ENCODE peak calls at places on chromosomes 4 and X, in six cellular contexts. A is coronary artery, M is H7, X is body of pancreas, B is sigmoid colon, P is IMR-90. F is an unnamed sample.

GRCh38 chr4:80365928-80366327 is 30.4 kb downstream of the CFAP299 start:
- DNase-seq in M (peak), A (no peak), X (peak), P (peak), B (peak), F (no peak)

GRCh38 chr4:99300934-99301333 is 10.1 kb upstream of the ADH1A start:
- DNase-seq in X (peak), M (no peak), P (peak), A (peak), B (peak), F (no peak)

GRCh38 chrX:57918750-57919436 is 8.6 kb upstream of the ZXDA start:
- DNase-seq in M (no peak), A (no peak), B (no peak), X (peak), P (peak), F (no peak)

GRCh38 chr4:13483142-13484044 is 747 bp downstream of the RAB28 start:
- DNase-seq in A (no peak), M (peak), P (peak), X (peak), B (peak), F (no peak)

GRCh38 chr4:33722800-33723511 is 2521.4 kb downstream of the ARAP2 start:
- DNase-seq in A (no peak), B (no peak), M (no peak), X (no peak), P (no peak), F (no peak)

GRCh38 chr4:8770518-8771257 is 101.0 kb downstream of the HMX1 start:
- DNase-seq in M (peak), A (no peak), P (no peak), B (peak), X (peak), F (peak)

GRCh38 chr4:15002659-15003440 is 569 bp downstream of the CPEB2 start:
- DNase-seq in M (peak), B (peak), X (peak), P (peak), A (peak), F (peak)

GRCh38 chr4:2350982-2351381 is 67.5 kb downstream of the ZFYVE28 start:
- DNase-seq in P (no peak), B (peak), M (peak), X (no peak), A (peak), F (no peak)

GRCh38 chrX:153669901-153670731 is 3.5 kb downstream of the PNCK start:
- DNase-seq in A (peak), M (peak), X (no peak), B (peak), P (no peak), F (no peak)

GRCh38 chr4:106618920-106619319 is 250.3 kb upstream of the GIMD1 start:
- DNase-seq in P (no peak), A (no peak), B (no peak), M (no peak), X (no peak), F (no peak)

GRCh38 chr4:150001815-150002214 is 76.4 kb upstream of the DCLK2 start:
- DNase-seq in B (no peak), A (no peak), X (no peak), P (peak), M (no peak), F (no peak)

GRCh38 chr4:84894621-84895020 is 71.9 kb downstream of the WDFY3 start:
- DNase-seq in X (peak), M (no peak), A (no peak), B (no peak), P (no peak), F (no peak)

GRCh38 chr4:109562457-109563237 is 2.6 kb downstream of the MCUB start:
- DNase-seq in M (no peak), B (no peak), A (no peak), P (no peak), X (peak), F (no peak)

GRCh38 chr4:121061215-121061614 is 11.1 kb downstream of the NDNF start:
- DNase-seq in B (no peak), X (no peak), A (no peak), P (no peak), M (no peak), F (no peak)

GRCh38 chr4:121057466-121057911 is 14.8 kb downstream of the NDNF start:
- DNase-seq in P (no peak), A (no peak), X (no peak), M (no peak), B (no peak), F (no peak)

GRCh38 chr4:121061861-121062260 is 10.5 kb downstream of the NDNF start:
- DNase-seq in B (no peak), A (no peak), P (no peak), X (no peak), M (no peak), F (no peak)

GRCh38 chr4:121064482-121064881 is 7.9 kb downstream of the NDNF start:
- DNase-seq in M (no peak), X (no peak), B (no peak), P (no peak), A (no peak), F (no peak)

GRCh38 chr4:121062466-121062975 is 9.8 kb downstream of the NDNF start:
- DNase-seq in A (no peak), P (no peak), M (no peak), X (no peak), B (no peak), F (no peak)
- H3K4me3 ChIP-seq in A (no peak), P (no peak), M (no peak), X (no peak), B (no peak), F (no peak)

GRCh38 chrX:2698604-2699003 is 7.5 kb downstream of the CD99 start:
- DNase-seq in B (no peak), X (no peak), A (no peak), M (no peak), P (no peak), F (no peak)

GRCh38 chrX:2694868-2695267 is 3.8 kb downstream of the CD99 start:
- DNase-seq in B (no peak), P (no peak), M (no peak), A (no peak), X (no peak), F (no peak)

GRCh38 chrX:2697741-2698294 is 6.7 kb downstream of the CD99 start:
- DNase-seq in B (no peak), A (no peak), X (no peak), P (peak), M (no peak), F (no peak)

GRCh38 chrX:2696698-2697215 is 5.7 kb downstream of the CD99 start:
- DNase-seq in A (no peak), B (no peak), P (peak), M (no peak), X (no peak), F (no peak)

DNA sequence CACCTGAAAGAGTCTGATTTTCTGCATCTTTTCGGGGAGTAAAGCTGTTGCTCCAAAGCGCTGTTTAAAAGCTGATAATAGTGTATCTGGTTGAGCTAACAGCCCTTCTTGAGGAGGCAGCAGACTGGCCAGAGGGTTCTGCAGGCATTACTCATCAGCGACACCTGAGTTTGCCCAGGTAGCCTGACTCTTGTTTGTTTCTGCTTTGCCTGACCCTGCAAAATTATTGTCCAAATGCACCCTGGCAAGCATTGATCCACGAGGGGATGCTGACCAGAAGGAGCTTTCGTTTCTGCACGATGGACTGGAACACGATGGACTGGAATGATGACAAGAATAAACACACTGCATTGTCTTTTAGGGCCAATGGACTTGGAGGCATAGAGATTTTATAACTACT is 6.2 kb downstream of the CD99 start:
- DNase-seq in M (no peak), P (no peak), B (no peak), X (no peak), A (no peak), F (no peak)
- H3K4me3 ChIP-seq in M (no peak), P (no peak), B (no peak), X (no peak), A (peak), F (peak)

DNA sequence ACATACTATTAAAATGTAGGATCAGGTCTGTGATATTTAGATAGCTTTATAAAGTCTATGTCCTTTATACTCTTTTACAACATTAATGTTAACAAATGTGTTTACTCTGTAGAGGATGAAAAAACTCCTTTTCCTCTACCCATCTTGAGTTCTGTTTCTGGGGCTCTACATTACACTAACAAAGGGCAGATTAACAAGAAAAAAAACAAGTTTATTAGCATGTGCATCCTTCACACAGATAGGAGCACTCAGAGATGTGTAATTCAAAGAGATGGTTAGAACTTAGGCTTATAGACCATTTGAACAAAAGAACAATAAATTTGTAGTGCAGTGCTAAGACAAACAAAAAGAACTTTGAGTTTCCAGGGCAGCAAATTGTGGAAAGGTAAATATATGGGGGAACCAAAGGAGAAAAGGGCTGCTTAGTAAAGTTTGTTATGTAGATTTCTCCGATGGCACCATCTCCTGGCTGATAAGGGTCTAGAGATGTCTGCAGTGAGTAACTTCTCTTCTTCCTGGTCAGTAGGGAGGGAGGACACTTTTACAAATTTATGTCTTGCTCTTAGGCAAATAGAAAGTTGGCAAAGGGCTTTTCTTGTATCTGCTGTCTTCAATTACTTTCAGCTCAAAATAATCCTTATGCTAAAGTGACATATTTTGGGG is 1249.9 kb upstream of the TENM3 start:
- DNase-seq in B (no peak), M (peak), P (no peak), X (no peak), A (no peak), F (no peak)
- H3K4me3 ChIP-seq in B (no peak), M (no peak), P (no peak), X (no peak), A (no peak), F (no peak)

DNA sequence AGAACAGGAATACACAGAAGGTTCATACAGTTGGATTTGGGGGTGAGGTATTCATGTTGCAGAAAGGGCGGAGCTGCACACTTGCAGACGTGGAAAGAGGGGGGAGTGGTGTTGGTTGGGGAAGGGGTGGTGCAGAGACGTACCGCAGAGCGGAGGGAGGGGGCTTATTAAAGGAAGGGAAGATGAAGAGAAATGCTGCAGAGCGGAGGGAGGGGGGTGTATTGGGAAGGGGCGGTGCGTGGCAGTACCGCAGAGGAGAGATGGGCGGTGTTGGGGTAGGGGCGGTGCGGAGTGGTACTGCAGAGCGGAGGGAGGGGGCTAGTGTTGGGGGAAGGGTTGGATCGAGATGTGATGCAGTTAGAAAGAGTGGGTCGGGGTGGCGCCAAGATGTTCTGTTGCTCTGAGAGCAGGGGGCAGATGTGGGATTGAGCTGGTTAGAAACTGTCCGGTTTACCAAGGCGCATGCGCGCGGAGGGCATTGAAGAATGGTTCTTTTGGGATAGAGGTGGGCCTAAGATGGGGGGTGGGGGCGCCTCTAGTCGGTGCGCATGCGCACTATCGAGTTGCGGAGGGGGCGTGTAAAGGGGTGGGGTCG is 900 bp downstream of the TRO start:
- DNase-seq in X (peak), M (peak), A (no peak), B (peak), P (peak), F (no peak)
- H3K4me3 ChIP-seq in X (no peak), M (peak), A (peak), B (peak), P (peak), F (peak)

GRCh38 chr4:169791527-169792156 is 33.9 kb upstream of the HPF1 start:
- DNase-seq in B (no peak), P (peak), X (peak), A (no peak), M (peak), F (peak)
- H3K4me3 ChIP-seq in B (no peak), P (peak), X (no peak), A (peak), M (peak), F (peak)